ENCODE peak calls at places on chromosomes 5 and 9, in four cellular contexts. R, D, J and A are unnamed samples.

GRCh38 chr5:88548136-88548535 is 279.5 kb upstream of the TMEM161B start:
- DNase-seq in D (no peak), R (no peak), J (no peak), A (no peak)

GRCh38 chr9:78101247-78101646 is 69.6 kb upstream of the GNAQ start:
- DNase-seq in R (no peak), J (no peak), D (no peak), A (no peak)

GRCh38 chr5:132747064-132747692 is at the start of gene CCNI2:
- DNase-seq in D (no peak), J (no peak), R (no peak), A (no peak)

GRCh38 chr9:135083831-135084230 is 3.6 kb upstream of the OLFM1 start:
- DNase-seq in D (no peak), J (no peak), R (no peak), A (no peak)

GRCh38 chr5:107104774-107105050 is 566.0 kb downstream of the EFNA5 start:
- DNase-seq in J (no peak), D (no peak), R (no peak), A (peak)

GRCh38 chr9:93096131-93096802 is at the start of gene CARD19:
- DNase-seq in R (no peak), D (no peak), J (no peak), A (no peak)

GRCh38 chr9:100577776-100578448 is at the start of gene CAVIN4:
- DNase-seq in J (no peak), D (no peak), R (no peak), A (no peak)

GRCh38 chr5:7261049-7261448 is 134.9 kb upstream of the ADCY2 start:
- DNase-seq in J (no peak), R (no peak), D (no peak), A (peak)

GRCh38 chr9:100160021-100160420 is 61.0 kb downstream of the INVS start:
- DNase-seq in J (no peak), R (no peak), D (no peak), A (no peak)

GRCh38 chr5:152058267-152058666 is 133.6 kb upstream of the GLRA1 start:
- DNase-seq in R (no peak), D (no peak), J (no peak), A (no peak)

GRCh38 chr9:61666310-61666709 is 476.5 kb downstream of the SPATA31A7 start:
- DNase-seq in R (no peak), D (no peak), J (no peak), A (no peak)

GRCh38 chr5:77232545-77232944 is 22.1 kb downstream of the PDE8B start:
- DNase-seq in R (no peak), D (no peak), J (no peak), A (no peak)

GRCh38 chr5:66653380-66653779 is 57.2 kb downstream of the MAST4 start:
- DNase-seq in R (no peak), D (peak), J (no peak), A (no peak)

GRCh38 chr9:106653111-106653697 is 209.8 kb upstream of the ZNF462 start:
- DNase-seq in J (no peak), R (no peak), D (no peak), A (no peak)

GRCh38 chr9:36592801-36593583 is 20.3 kb downstream of the MELK start:
- DNase-seq in J (no peak), R (no peak), D (no peak), A (no peak)

GRCh38 chr9:75648021-75648420 is 242.5 kb upstream of the PCSK5 start:
- DNase-seq in D (no peak), J (no peak), R (no peak), A (no peak)

GRCh38 chr9:91066042-91066415 is 264.4 kb downstream of the SYK start:
- DNase-seq in J (no peak), D (no peak), R (no peak), A (no peak)

GRCh38 chr9:28650327-28650726 is 1077.0 kb upstream of the C9orf72 start:
- DNase-seq in J (no peak), R (no peak), D (no peak), A (no peak)

GRCh38 chr9:70093944-70094343 is 50.3 kb downstream of the MAMDC2 start:
- DNase-seq in D (no peak), J (no peak), R (no peak), A (no peak)

GRCh38 chr9:82490019-82490499 is 501.5 kb downstream of the SPATA31D1 start:
- DNase-seq in R (no peak), D (no peak), J (no peak), A (no peak)

GRCh38 chr5:62126090-62126489 is 179.9 kb upstream of the KIF2A start:
- DNase-seq in D (no peak), J (no peak), R (no peak), A (no peak)